ENCODE peak calls at places on chromosomes 5 and 9, in six cellular contexts. M is fibroblast of pulmonary artery, L is epithelial cell of esophagus, E is T-helper 9 cell, J is amygdala, T is HEK293T. K is an unnamed sample.

GRCh38 chr5:150214289-150214688 is 24.4 kb downstream of the SLC6A7 start:
- DNase-seq in M (no peak), L (no peak), E (no peak), J (no peak), T (no peak), K (no peak)

GRCh38 chr9:137801023-137801319 is 76.6 kb upstream of the CACNA1B start:
- DNase-seq in M (no peak), L (no peak), E (no peak), J (no peak), T (no peak), K (no peak)

GRCh38 chr9:70066874-70067273 is 23.2 kb downstream of the MAMDC2 start:
- DNase-seq in M (no peak), L (no peak), E (no peak), J (no peak), T (no peak), K (no peak)

GRCh38 chr5:67120032-67120431 is 76.6 kb downstream of the CD180 start:
- DNase-seq in M (no peak), L (no peak), E (no peak), J (no peak), T (no peak), K (no peak)

GRCh38 chr5:145680169-145680568 is 155.0 kb downstream of the PRELID2 start:
- DNase-seq in M (no peak), L (peak), E (no peak), J (no peak), T (peak), K (no peak)

GRCh38 chr9:20112367-20112766 is 323.5 kb upstream of the SLC24A2 start:
- DNase-seq in M (no peak), L (peak), E (no peak), J (no peak), T (peak), K (no peak)

GRCh38 chr9:134284741-134285140 is 41.5 kb upstream of the RXRA start:
- DNase-seq in M (no peak), L (no peak), E (no peak), J (no peak), T (no peak), K (no peak)

GRCh38 chr5:171580506-171581265 is 161.2 kb downstream of the FGF18 start:
- DNase-seq in M (peak), L (peak), E (no peak), J (no peak), T (no peak), K (no peak)

GRCh38 chr5:177609076-177610059 is 9.4 kb downstream of the B4GALT7 start:
- DNase-seq in M (no peak), L (no peak), E (no peak), J (no peak), T (no peak), K (no peak)

GRCh38 chr5:32713396-32714381 is 2.6 kb downstream of the NPR3 start:
- DNase-seq in M (no peak), L (peak), E (no peak), J (no peak), T (no peak), K (no peak)

GRCh38 chr9:98010450-98010849 is 27.3 kb downstream of the ANP32B start:
- DNase-seq in M (peak), L (peak), E (no peak), J (no peak), T (peak), K (no peak)

GRCh38 chr5:13480834-13481233 is 463.7 kb downstream of the DNAH5 start:
- DNase-seq in M (no peak), L (no peak), E (no peak), J (no peak), T (no peak), K (no peak)

GRCh38 chr9:34526026-34526425 is 3.2 kb upstream of the ENHO start:
- DNase-seq in M (no peak), L (no peak), E (no peak), J (no peak), T (no peak), K (no peak)

GRCh38 chr9:118362123-118362522 is 657.9 kb downstream of the TLR4 start:
- DNase-seq in M (no peak), L (no peak), E (no peak), J (no peak), T (no peak), K (no peak)

GRCh38 chr9:5185220-5185840 is at the start of gene INSL6:
- DNase-seq in M (no peak), L (no peak), E (no peak), J (no peak), T (no peak), K (no peak)

GRCh38 chr9:1208185-1208584 is 158.0 kb downstream of the DMRT2 start:
- DNase-seq in M (peak), L (no peak), E (no peak), J (no peak), T (no peak), K (no peak)

K was measured in dorsolateral prefrontal cortex.